ENCODE peak calls at places on chromosome X, in five cellular contexts. B, Y, W, R and Z are unnamed samples.

GRCh38 chrX:1398431-1399340 is 6.8 kb upstream of the SLC25A6 start:
- DNase-seq in W (no peak), Y (no peak), B (no peak), R (no peak), Z (peak)

GRCh38 chrX:85111347-85111746 is 107.7 kb downstream of the APOOL start:
- DNase-seq in W (no peak), B (no peak), R (peak), Y (no peak), Z (no peak)

GRCh38 chrX:14497184-14497666 is 32.1 kb upstream of the GLRA2 start:
- DNase-seq in B (no peak), Y (no peak), W (no peak), R (peak), Z (no peak)

GRCh38 chrX:76253432-76253831 is 80.6 kb downstream of the PBDC1 start:
- DNase-seq in W (peak), B (peak), Y (peak), R (peak), Z (no peak)

GRCh38 chrX:145843196-145843595 is 25.6 kb downstream of the SLITRK2 start:
- DNase-seq in R (no peak), Y (no peak), B (no peak), W (no peak), Z (no peak)

GRCh38 chrX:47854474-47854873 is 17.8 kb downstream of the ZNF81 start:
- DNase-seq in R (peak), W (peak), Y (peak), B (no peak), Z (no peak)

GRCh38 chrX:41759817-41760216 is 35.8 kb downstream of the GPR82 start:
- DNase-seq in B (no peak), W (no peak), R (peak), Y (peak), Z (no peak)

GRCh38 chrX:17707731-17708130 is 29.6 kb upstream of the SCML1 start:
- DNase-seq in Y (no peak), W (no peak), B (no peak), R (no peak), Z (no peak)

GRCh38 chrX:19958530-19959486 is 32.1 kb downstream of the BCLAF3 start:
- DNase-seq in R (no peak), W (no peak), B (no peak), Y (no peak), Z (no peak)

GRCh38 chrX:20477836-20478532 is 211.3 kb upstream of the RPS6KA3 start:
- DNase-seq in W (no peak), R (no peak), Y (no peak), B (no peak), Z (peak)

GRCh38 chrX:115023139-115023538 is 5.7 kb upstream of the IL13RA2 start:
- DNase-seq in B (peak), Y (peak), R (peak), W (no peak), Z (no peak)

GRCh38 chrX:76920621-76921020 is 493.1 kb downstream of the MAGEE1 start:
- DNase-seq in B (no peak), Y (no peak), R (no peak), W (no peak), Z (no peak)

GRCh38 chrX:108177321-108177990 is 85.9 kb downstream of the ATG4A start:
- DNase-seq in Y (peak), B (no peak), R (peak), W (no peak), Z (no peak)

GRCh38 chrX:135484636-135485289 is 35.7 kb upstream of the INTS6L start:
- DNase-seq in Y (peak), B (no peak), R (peak), W (peak), Z (no peak)

GRCh38 chrX:119826399-119826959 is 26.3 kb downstream of the UPF3B start:
- DNase-seq in B (no peak), W (no peak), Y (no peak), R (peak), Z (no peak)

GRCh38 chrX:132271330-132271729 is 52.1 kb upstream of the RAP2C start:
- DNase-seq in W (peak), Y (no peak), R (no peak), B (no peak), Z (no peak)

GRCh38 chrX:2351321-2351720 is 149.5 kb downstream of the DHRSX start:
- DNase-seq in Y (no peak), R (peak), B (peak), W (peak), Z (no peak)

GRCh38 chrX:48904180-48904579 is 6.5 kb downstream of the PQBP1 start:
- DNase-seq in B (no peak), R (no peak), W (no peak), Y (no peak), Z (no peak)

GRCh38 chrX:154056739-154057367 is 37.2 kb upstream of the IRAK1 start:
- DNase-seq in R (no peak), B (no peak), W (no peak), Y (no peak), Z (no peak)

GRCh38 chrX:135383249-135383648 is 38.5 kb upstream of the SMIM10L2A start:
- DNase-seq in Y (no peak), B (no peak), W (no peak), R (no peak), Z (no peak)

GRCh38 chrX:121782544-121782943 is 735.1 kb downstream of the GLUD2 start:
- DNase-seq in W (no peak), B (no peak), R (no peak), Y (no peak), Z (no peak)

GRCh38 chrX:44675364-44676024 is 132.8 kb upstream of the FUNDC1 start:
- DNase-seq in W (peak), R (peak), Y (peak), B (peak), Z (no peak)

GRCh38 chrX:130060122-130061069 is 49.9 kb downstream of the ELF4 start:
- DNase-seq in B (no peak), R (peak), W (peak), Y (no peak), Z (peak)

GRCh38 chrX:45011131-45011530 is 138.1 kb downstream of the KDM6A start:
- DNase-seq in B (no peak), R (peak), W (no peak), Y (no peak), Z (no peak)

GRCh38 chrX:20372533-20372932 is 105.8 kb upstream of the RPS6KA3 start:
- DNase-seq in B (no peak), W (no peak), R (no peak), Y (no peak), Z (no peak)

GRCh38 chrX:10156199-10157031 is at the start of gene CLCN4:
- DNase-seq in R (no peak), W (no peak), B (no peak), Y (peak), Z (peak)

GRCh38 chrX:103477496-103477895 is 41.8 kb downstream of the RAB40A start:
- DNase-seq in R (no peak), W (no peak), B (no peak), Y (no peak), Z (no peak)

GRCh38 chrX:27078371-27078770 is 384.8 kb downstream of the PPP4R3C start:
- DNase-seq in R (no peak), W (no peak), B (no peak), Y (no peak), Z (no peak)
- H3K4me3 ChIP-seq in R (no peak), W (no peak), B (no peak), Y (no peak), Z (no peak)

GRCh38 chrX:140917354-140918115 is 84.9 kb upstream of the SPANXB1 start:
- DNase-seq in Y (no peak), W (no peak), B (no peak), R (no peak), Z (no peak)

GRCh38 chrX:140916891-140917290 is 85.5 kb upstream of the SPANXB1 start:
- DNase-seq in R (no peak), W (no peak), Y (no peak), B (no peak), Z (no peak)

GRCh38 chrX:140918398-140919043 is 83.9 kb upstream of the SPANXB1 start:
- DNase-seq in W (no peak), R (peak), B (peak), Y (peak), Z (no peak)

GRCh38 chrX:140912606-140913005 is 89.8 kb upstream of the SPANXB1 start:
- DNase-seq in W (no peak), B (no peak), Y (no peak), R (no peak), Z (no peak)

GRCh38 chrX:140913802-140914501 is 88.4 kb upstream of the SPANXB1 start:
- DNase-seq in R (no peak), B (no peak), W (no peak), Y (no peak), Z (no peak)
- TF ChIP-seq CTCF in R (no peak), B (no peak), W (no peak), Y (no peak), Z (no peak)

DNA sequence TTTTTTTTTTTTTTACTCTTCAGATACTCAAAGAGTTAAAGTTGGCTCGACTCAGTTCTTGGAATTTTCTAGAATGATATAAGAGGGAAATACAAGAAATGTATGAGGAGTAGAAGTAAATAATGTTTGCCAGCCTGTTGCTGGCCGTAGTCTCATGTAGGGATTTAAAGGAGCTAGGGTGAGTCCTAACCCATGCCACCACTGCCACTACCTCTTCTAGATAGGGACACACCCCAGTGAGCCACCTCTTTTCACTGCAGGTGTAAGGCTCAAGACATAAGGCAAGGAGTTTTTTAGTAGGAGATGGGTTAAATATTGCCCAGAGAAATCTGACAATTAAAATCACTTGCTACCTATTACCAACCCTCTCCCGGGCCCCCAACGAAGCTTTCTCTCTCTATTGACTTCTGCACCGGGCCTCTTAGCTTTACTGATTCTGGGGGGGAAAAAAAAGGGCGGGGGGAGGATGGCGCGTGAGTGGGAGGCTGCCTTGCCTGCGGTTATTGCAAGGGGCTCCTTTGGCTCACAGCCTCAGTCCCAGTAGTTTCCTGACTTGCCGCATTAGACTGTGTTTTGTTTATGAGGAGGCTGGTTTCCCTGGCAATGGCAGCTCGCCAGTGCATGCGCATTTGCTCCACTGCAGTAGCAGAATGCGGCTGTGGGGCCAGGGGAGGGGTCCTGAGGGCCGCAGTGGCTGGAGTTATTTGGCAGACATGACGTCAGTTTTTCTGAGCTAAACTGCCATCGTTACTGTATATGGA is 3.0 kb downstream of the LINC00632 start:
- DNase-seq in R (peak), W (no peak), Y (peak), B (no peak), Z (peak)
- H3K4me3 ChIP-seq in R (peak), W (no peak), Y (peak), B (peak), Z (peak)

DNA sequence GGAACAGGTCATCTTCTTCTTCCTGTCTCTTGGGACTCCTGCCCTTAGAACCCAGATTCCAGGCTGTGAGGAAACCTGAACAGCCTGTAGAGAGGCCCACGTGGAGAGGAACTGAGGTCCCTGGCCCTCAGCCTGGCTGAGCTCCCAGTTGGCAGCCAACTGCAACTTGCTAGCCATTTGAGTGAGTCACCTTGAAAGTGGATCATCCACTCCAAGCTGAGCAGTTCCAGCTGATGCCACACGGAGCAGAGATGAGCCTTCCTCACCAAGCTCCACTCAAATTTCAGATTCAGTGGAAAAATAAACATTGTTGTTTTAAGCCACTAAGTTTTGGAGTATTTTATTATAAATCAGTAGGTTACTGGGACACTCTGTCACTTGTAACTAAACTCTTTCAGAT is 392.5 kb downstream of the BCOR start:
- DNase-seq in Y (peak), B (peak), R (peak), W (peak), Z (peak)
- TF ChIP-seq CTCF in Y (peak), B (peak), R (peak), W (no peak), Z (peak)